ENCODE peak calls at places on chromosomes 16 and 17, in four cellular contexts. I, V, F and D are unnamed samples.

GRCh38 chr16:88971371-88972097 is 5.5 kb downstream of the CBFA2T3 start:
- DNase-seq in V (no peak), I (no peak), F (peak; percentile 81), D (no peak)

GRCh38 chr17:4386406-4386805 is 19.9 kb upstream of the UBE2G1 start:
- DNase-seq in F (no peak), I (no peak), V (no peak), D (no peak)

GRCh38 chr16:25030420-25031131 is 15.4 kb upstream of the ARHGAP17 start:
- DNase-seq in F (no peak), I (no peak), V (no peak), D (no peak)

GRCh38 chr17:82065638-82066303 is at the start of gene DUS1L:
- DNase-seq in V (peak; percentile 87), F (no peak), I (no peak), D (peak; percentile 98)

GRCh38 chr17:29760771-29761682 is 138.3 kb upstream of the CORO6 start:
- DNase-seq in I (peak; percentile 60), V (no peak), F (peak; percentile 55), D (peak; percentile 96)

GRCh38 chr17:19378416-19379293 is at the start of gene MAPK7:
- DNase-seq in I (no peak), V (no peak), F (no peak), D (no peak)

GRCh38 chr17:10313037-10313672 is 59.7 kb downstream of the MYH13 start:
- DNase-seq in V (no peak), I (no peak), F (no peak), D (no peak)

GRCh38 chr17:7426896-7427488 is 1.6 kb downstream of the SPEM2 start:
- DNase-seq in V (no peak), I (no peak), F (no peak), D (no peak)

GRCh38 chr17:44722254-44722653 is 13.8 kb downstream of the DBF4B start:
- DNase-seq in F (no peak), I (no peak), V (no peak), D (no peak)

GRCh38 chr17:35766903-35767510 is 6.3 kb downstream of the C17orf50 start:
- DNase-seq in F (no peak), I (no peak), V (no peak), D (peak; percentile 81)

GRCh38 chr17:68290268-68290954 is 516 bp downstream of the SLC16A6 start:
- DNase-seq in F (no peak), V (no peak), I (no peak), D (peak; percentile 60)

GRCh38 chr16:7364054-7364407 is 31.4 kb downstream of the RBFOX1 start:
- DNase-seq in I (no peak), V (no peak), F (no peak), D (peak; percentile 19)

GRCh38 chr17:67221062-67221998 is 23.7 kb downstream of the HELZ start:
- DNase-seq in I (peak; percentile 34), F (no peak), V (peak; percentile 45), D (peak; percentile 56)

GRCh38 chr16:58399718-58400633 is 7.7 kb downstream of the GINS3 start:
- DNase-seq in I (no peak), F (no peak), V (no peak), D (no peak)

GRCh38 chr17:27520571-27521185 is 64.4 kb downstream of the KSR1 start:
- DNase-seq in I (peak; percentile 74), V (no peak), F (no peak), D (no peak)

GRCh38 chr17:37833237-37833859 is 88.5 kb upstream of the HNF1B start:
- DNase-seq in I (no peak), V (peak; percentile 38), F (peak; percentile 76), D (no peak)

GRCh38 chr16:15775209-15775608 is 81.6 kb downstream of the MYH11 start:
- DNase-seq in V (peak; percentile 69), I (no peak), F (peak; percentile 11), D (peak; percentile 30)

GRCh38 chr17:49577651-49577935 is 1.9 kb downstream of the NXPH3 start:
- DNase-seq in F (no peak), V (peak; percentile 55), I (no peak), D (peak; percentile 36)

GRCh38 chr16:11392041-11392581 is 46.9 kb downstream of the RMI2 start:
- DNase-seq in I (no peak), F (no peak), V (no peak), D (peak; percentile 53)

GRCh38 chr17:59327891-59328290 is 3.6 kb upstream of the YPEL2 start:
- DNase-seq in V (no peak), I (no peak), F (no peak), D (peak; percentile 4)

GRCh38 chr17:59329558-59330313 is 1.7 kb upstream of the YPEL2 start:
- DNase-seq in V (peak; percentile 75), F (peak; percentile 43), I (peak; percentile 85), D (peak; percentile 81)

GRCh38 chr17:59327136-59327878 is 4.1 kb upstream of the YPEL2 start:
- DNase-seq in F (no peak), V (no peak), I (no peak), D (peak; percentile 42)

GRCh38 chr17:59330314-59330942 is 1.0 kb upstream of the YPEL2 start:
- DNase-seq in F (no peak), I (peak; percentile 88), V (no peak), D (no peak)

GRCh38 chr17:59328534-59329095 is 2.8 kb upstream of the YPEL2 start:
- DNase-seq in I (no peak), F (no peak), V (no peak), D (no peak)
- TF ChIP-seq YY1 in I (no peak), F (no peak), V (no peak), D (no peak)

GRCh38 chr17:39754161-39754957 is 16.6 kb downstream of the GRB7 start:
- DNase-seq in V (peak; percentile 95), F (peak; percentile 87), I (peak; percentile 87), D (peak; percentile 98)
- TF ChIP-seq FOXM1 in V (no peak), F (peak; percentile 15), I (no peak), D (no peak)

DNA sequence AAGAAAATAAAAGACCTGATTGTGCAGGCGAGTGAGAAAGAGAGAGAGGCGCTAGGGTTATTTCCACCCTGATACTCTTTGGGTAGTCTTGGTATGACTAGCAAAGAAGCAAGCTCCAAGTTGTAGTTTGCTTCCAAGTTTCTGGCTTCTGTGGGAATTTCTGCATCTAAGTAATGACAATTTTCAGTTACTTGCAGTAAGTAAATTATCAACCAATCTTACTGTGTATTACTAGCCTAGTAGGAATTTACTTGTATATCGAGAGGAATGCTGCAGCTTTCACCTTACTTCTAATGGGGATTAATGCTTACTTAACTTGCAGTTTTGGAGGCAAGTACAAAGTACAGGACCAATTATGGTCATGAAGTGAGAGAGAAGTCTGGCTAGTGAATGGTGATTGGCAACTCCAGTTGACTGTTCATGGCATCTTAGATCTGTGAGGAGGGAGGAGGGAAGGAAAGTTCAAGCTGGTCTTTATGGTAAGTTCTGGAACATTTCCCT is 31.9 kb downstream of the TENT4B start:
- DNase-seq in F (no peak), I (peak; percentile 87), V (no peak), D (no peak)
- TF ChIP-seq YY1 in F (no peak), I (no peak), V (no peak), D (no peak)

DNA sequence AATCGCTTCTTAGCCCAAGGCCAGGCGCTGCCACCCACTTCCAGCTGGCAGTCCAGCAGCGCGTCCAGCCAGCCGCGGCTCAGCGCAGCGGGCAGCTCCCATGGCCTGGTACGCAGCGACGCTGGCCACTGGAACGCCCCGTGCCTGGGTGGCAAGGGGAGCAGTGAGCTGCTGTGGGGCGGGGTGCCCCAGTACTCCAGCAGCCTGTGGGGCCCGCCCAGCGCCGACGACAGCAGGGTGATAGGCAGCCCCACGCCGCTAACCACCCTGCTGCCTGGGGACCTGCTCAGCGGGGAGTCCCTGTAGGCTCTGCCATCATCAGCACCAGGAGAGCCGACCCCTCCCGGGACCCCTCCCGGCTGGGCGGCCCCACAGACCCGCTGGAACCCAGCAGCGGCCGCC is 24.0 kb downstream of the TMC6 start:
- DNase-seq in F (no peak), I (no peak), V (no peak), D (no peak)
- TF ChIP-seq FOXM1 in F (no peak), I (no peak), V (no peak), D (no peak)

GRCh38 chr16:4654946-4655590 is 30.4 kb downstream of the MGRN1 start:
- DNase-seq in F (no peak), V (no peak), I (no peak), D (no peak)

GRCh38 chr16:4652561-4652960 is 27.9 kb downstream of the MGRN1 start:
- DNase-seq in F (no peak), I (no peak), V (no peak), D (no peak)

GRCh38 chr16:4654387-4654901 is 29.8 kb downstream of the MGRN1 start:
- DNase-seq in I (no peak), F (no peak), V (no peak), D (no peak)

GRCh38 chr16:4655801-4656200 is 31.2 kb downstream of the MGRN1 start:
- DNase-seq in V (no peak), F (no peak), I (no peak), D (no peak)

GRCh38 chr16:4653981-4654380 is 29.4 kb downstream of the MGRN1 start:
- DNase-seq in V (no peak), F (no peak), I (peak; percentile 27), D (no peak)
- TF ChIP-seq YY1 in V (no peak), F (no peak), I (no peak), D (no peak)

DNA sequence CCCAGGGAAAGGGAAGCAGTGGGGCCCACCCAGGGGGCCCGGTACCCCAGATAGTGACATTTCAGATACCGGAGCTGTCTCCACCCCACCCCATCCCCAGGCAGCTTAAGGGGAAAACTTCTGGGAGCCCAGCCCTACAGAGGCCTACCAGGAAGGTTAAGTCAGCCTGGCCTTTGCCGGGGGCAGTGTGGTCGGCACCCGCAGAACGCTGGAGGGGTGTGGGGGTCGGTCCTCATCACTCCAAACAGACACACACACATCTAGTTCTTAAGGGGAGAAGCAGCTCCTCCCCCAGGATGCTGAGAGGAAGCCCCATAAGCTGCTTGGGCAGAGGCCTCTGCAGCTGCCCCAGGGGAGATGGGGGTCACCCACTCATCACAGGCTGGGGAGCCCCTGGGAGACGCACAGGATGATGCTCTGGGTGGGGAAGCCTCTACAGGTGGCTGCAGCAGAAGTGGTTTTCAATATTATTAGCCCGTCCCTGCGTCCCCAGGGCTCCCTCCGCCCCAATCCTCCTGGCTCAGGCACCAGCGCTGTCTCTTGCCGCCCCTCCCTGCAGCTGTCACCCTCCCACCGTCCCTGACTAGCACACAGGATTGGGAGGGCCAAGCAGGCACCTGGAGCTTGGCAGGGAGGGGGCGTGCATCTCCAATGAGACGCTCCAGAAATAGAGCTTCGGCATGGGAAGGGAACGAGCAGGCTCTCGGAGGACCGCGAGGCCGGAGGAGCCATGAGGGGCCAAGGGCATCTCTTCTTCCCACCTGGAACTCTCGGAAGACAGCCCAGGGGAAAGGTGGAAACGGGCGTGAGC is 1.4 kb upstream of the ABR start:
- DNase-seq in V (no peak), I (no peak), F (no peak), D (no peak)
- TF ChIP-seq FOXM1 in V (no peak), I (no peak), F (no peak), D (no peak)

GRCh38 chr17:54864636-54865420 is 35.8 kb upstream of the TOM1L1 start:
- DNase-seq in I (no peak), F (no peak), V (peak; percentile 55), D (no peak)
- TF ChIP-seq YY1 in I (no peak), F (no peak), V (no peak), D (no peak)

DNA sequence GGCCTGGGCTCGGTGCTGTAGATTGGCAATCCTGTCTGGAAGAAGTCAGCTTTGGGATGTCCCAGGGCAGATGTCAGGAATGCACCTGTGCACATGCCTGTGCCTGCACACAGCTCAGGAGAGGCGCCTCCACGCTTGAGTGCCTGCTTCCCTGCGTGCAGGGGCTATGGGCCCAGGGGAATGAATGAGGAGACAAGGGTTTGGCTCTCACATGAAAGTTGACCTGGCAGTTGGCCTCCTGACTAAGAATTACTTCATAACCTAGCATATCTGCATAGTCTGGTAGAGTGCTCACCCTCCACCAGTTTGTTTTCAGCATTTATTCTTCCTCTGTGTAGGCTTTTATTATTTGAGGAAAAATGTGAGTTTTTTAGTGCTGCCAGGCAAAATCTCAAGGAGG is 50.0 kb downstream of the PLD6 start:
- DNase-seq in I (no peak), F (no peak), V (no peak), D (no peak)
- TF ChIP-seq FOXM1 in I (no peak), F (no peak), V (no peak), D (no peak)